ENCODE peak calls at places on chromosomes 13 and 19, in five cellular contexts. U is GM12892, K is HepG2, Q is GM12878, Z is H1. H is an unnamed sample.

GRCh38 chr19:48656840-48657474 is 11.0 kb upstream of the CA11 start:
- DNase-seq in U (no peak), K (no peak), Q (no peak), Z (no peak), H (no peak)

GRCh38 chr19:36679455-36679854 is 8.0 kb upstream of the ZNF567 start:
- DNase-seq in U (no peak), K (no peak), Q (no peak), Z (no peak), H (no peak)

GRCh38 chr13:113647351-113648217 is 10.4 kb downstream of the ATP4B start:
- DNase-seq in U (no peak), K (no peak), Q (no peak), Z (no peak), H (no peak)

GRCh38 chr19:9046694-9047093 is 36.5 kb upstream of the MUC16 start:
- DNase-seq in U (no peak), K (no peak), Q (no peak), Z (no peak), H (no peak)

GRCh38 chr19:1252221-1252817 is 3.9 kb downstream of the MIDN start:
- DNase-seq in U (no peak), K (no peak), Q (no peak), Z (no peak), H (no peak)

GRCh38 chr19:1097810-1098176 is 2.6 kb upstream of the POLR2E start:
- DNase-seq in U (no peak), K (peak), Q (no peak), Z (no peak), H (no peak)

GRCh38 chr19:459724-460511 is 915 bp downstream of the SHC2 start:
- DNase-seq in U (no peak), K (peak), Q (no peak), Z (no peak), H (no peak)

GRCh38 chr13:112616586-112617381 is 28.8 kb upstream of the TUBGCP3 start:
- DNase-seq in U (peak), K (peak), Q (no peak), Z (no peak), H (peak)

GRCh38 chr13:84352946-84353345 is 470.7 kb upstream of the SLITRK1 start:
- DNase-seq in U (no peak), K (no peak), Q (no peak), Z (no peak), H (no peak)

GRCh38 chr13:42420304-42420703 is 148.4 kb downstream of the AKAP11 start:
- DNase-seq in U (peak), K (no peak), Q (peak), Z (no peak), H (peak)

GRCh38 chr19:29371766-29372415 is 153.9 kb upstream of the VSTM2B start:
- DNase-seq in U (no peak), K (no peak), Q (no peak), Z (no peak), H (no peak)

GRCh38 chr13:24618219-24618955 is 61.8 kb upstream of the ATP12A start:
- DNase-seq in U (no peak), K (no peak), Q (peak), Z (no peak), H (no peak)

GRCh38 chr13:103157434-103158145 is 91.4 kb upstream of the SLC10A2 start:
- DNase-seq in U (no peak), K (no peak), Q (no peak), Z (no peak), H (no peak)

GRCh38 chr19:10975374-10976036 is 14.7 kb downstream of the SMARCA4 start:
- DNase-seq in U (no peak), K (no peak), Q (no peak), Z (no peak), H (no peak)

DNA sequence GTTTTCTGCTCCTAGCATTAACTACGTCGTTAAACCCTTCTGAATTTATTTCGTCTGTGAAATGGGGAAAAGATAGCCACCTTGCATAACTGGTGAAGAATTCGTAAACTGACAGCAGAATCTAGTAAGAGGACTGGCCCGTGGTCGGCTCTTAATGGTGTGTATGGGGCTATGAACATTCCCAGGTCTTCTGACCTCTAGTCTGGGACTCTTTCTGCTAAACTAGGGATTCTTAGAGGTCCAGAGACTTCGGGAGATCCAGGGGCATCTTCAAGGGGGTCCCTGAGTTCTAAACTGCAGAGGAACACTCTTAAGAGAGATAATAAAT is 231.1 kb upstream of the SERP2 start:
- DNase-seq in U (no peak), K (no peak), Q (no peak), Z (no peak), H (no peak)
- TF ChIP-seq POLR2AphosphoS5 in U (no peak), K (no peak), Q (no peak), Z (no peak), H (no peak)

DNA sequence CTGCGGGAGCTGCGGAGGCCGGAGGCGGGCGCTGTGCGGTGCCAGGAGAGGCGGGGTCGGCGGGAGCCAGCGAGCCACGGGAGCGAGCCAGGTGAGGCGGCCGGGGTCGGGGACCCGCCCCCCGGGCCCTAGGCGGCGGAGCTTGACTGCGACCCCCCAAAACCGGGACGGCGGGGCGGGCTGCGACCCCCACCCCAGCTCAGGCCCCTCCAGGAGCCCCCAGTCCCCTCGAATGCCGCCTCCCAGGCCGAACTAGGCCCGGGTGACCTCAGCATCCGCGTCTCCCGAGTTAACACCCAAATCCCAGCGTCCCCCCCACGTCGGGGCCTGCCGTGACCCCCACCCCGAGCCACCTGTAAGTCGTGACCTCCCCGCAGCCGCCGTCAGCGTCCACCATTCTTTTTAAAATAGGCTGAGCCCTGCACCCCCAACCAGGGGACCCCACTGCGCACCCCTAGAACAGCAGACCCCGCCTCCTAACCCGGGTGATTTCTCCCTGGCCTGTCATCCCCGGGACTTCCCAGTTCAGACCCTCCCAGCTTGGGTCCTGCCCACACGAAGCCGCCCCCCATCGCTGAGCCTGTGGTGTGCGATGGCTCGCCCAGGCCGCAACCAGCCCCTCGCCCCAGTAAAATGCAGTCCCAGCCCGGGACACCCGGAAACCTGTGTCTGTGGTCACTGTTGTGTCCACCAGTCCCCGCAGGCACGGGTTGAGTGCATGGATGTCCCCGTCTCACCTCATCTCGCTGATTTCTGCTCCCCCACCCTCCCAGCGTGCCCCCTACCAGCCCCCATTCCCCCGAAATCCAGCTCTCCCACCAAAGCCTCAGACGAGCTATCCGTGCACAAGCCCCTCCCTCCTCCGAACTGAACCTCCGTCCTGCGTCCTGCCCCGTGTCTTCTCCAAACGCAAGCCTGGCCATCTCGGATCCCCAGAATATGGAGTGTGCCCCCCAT is 551 bp downstream of the FZR1 start:
- DNase-seq in U (no peak), K (no peak), Q (no peak), Z (no peak), H (no peak)
- TF ChIP-seq POLR2A in U (no peak), K (no peak), Q (no peak), Z (no peak), H (no peak)

GRCh38 chr13:65653548-65654078 is 1576.5 kb downstream of the PCDH9 start:
- DNase-seq in U (no peak), K (no peak), Q (no peak), Z (no peak), H (no peak)
- TF ChIP-seq TAF1 in U (no peak), K (no peak), Q (no peak), Z (no peak), H (no peak)

GRCh38 chr19:37692956-37693660 is 26.5 kb downstream of the ZNF607 start:
- DNase-seq in U (no peak), K (peak), Q (no peak), Z (no peak), H (no peak)

GRCh38 chr19:37698216-37698615 is 21.3 kb downstream of the ZNF607 start:
- DNase-seq in U (no peak), K (no peak), Q (no peak), Z (no peak), H (no peak)

GRCh38 chr19:37691881-37692504 is 27.6 kb downstream of the ZNF607 start:
- DNase-seq in U (peak), K (peak), Q (peak), Z (peak), H (peak)

GRCh38 chr19:37699057-37699456 is 20.5 kb downstream of the ZNF607 start:
- DNase-seq in U (no peak), K (peak), Q (no peak), Z (no peak), H (no peak)

DNA sequence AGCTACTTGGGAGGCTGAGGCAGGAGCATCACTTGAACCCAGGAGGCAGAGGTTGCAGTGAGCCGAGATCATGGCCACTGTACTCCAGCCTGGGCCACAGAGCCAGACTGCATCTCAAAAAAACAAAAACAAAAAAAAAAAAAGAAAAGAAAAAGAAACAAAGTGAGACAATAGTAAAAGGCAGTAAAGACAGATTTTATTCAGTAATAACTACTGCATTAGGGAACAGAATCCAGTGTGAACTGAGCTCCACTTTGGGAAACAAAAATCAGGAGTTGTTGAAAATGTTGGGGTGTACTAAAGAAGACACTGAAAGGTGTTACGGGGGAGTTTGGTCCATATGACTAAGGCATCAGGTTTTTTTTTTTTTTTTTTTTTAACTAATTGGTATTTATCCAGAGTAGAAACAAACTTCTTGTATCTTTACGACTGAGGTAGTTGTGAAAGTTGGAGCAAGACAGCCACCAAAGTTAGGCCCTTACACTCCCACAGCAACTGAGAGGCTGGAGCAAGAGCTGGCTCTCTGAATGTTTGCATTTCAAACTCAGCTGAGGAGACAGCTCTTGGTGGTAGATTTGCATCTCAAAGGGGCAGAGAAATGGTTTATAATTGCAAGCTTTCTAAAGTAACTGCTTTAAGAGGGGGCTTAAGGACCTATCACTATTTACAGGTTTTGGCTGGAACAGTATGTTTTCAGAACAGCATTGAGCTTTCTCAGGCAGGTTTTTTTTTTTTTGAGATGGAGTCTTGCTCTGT is 24.2 kb downstream of the ZNF607 start:
- DNase-seq in U (no peak), K (no peak), Q (no peak), Z (no peak), H (no peak)
- TF ChIP-seq POLR2AphosphoS5 in U (no peak), K (no peak), Q (no peak), Z (no peak), H (no peak)

H was measured in GM12891.